ENCODE peak calls at places on chromosomes 16 and 17, in four cellular contexts. O, Y, L and D are unnamed samples.
A peak's percentile ranks its signal among the peaks of the same experiment; 100 is the strongest.

GRCh38 chr17:65064452-65065019 is 8.0 kb upstream of the GNA13 start:
- DNase-seq in O (no peak), Y (peak; percentile 88), L (no peak), D (no peak)

GRCh38 chr17:75843577-75844529 is at the start of gene UNC13D:
- DNase-seq in O (peak; percentile 81), Y (peak; percentile 76), L (no peak), D (no peak)

GRCh38 chr16:49698931-49699715 is 156.8 kb downstream of the ZNF423 start:
- DNase-seq in O (no peak), Y (no peak), L (no peak), D (no peak)

GRCh38 chr17:47605006-47605405 is 44.7 kb upstream of the KPNB1 start:
- DNase-seq in O (no peak), Y (no peak), L (no peak), D (no peak)

GRCh38 chr17:55741353-55741700 is 9.5 kb upstream of the PCTP start:
- DNase-seq in O (no peak), Y (no peak), L (no peak), D (no peak)

GRCh38 chr17:71068351-71068750 is 899.0 kb downstream of the KCNJ2 start:
- DNase-seq in O (no peak), Y (no peak), L (no peak), D (no peak)

GRCh38 chr16:52671560-52671959 is 124.6 kb upstream of the TOX3 start:
- DNase-seq in O (no peak), Y (no peak), L (no peak), D (no peak)

GRCh38 chr16:81575834-81576233 is 131.2 kb downstream of the CMIP start:
- DNase-seq in O (no peak), Y (no peak), L (no peak), D (no peak)

GRCh38 chr17:58783380-58783779 is 27.7 kb downstream of the PPM1E start:
- DNase-seq in O (no peak), Y (no peak), L (no peak), D (no peak)

GRCh38 chr16:1993731-1994131 is 4.0 kb downstream of the SYNGR3 start:
- DNase-seq in O (no peak), Y (peak; percentile 79), L (no peak), D (no peak)

GRCh38 chr16:20740007-20740883 is 1.4 kb downstream of the THUMPD1 start:
- DNase-seq in O (no peak), Y (peak; percentile 19), L (no peak), D (no peak)

GRCh38 chr17:74759941-74760340 is 11.5 kb downstream of the NHERF1 start:
- DNase-seq in O (no peak), Y (no peak), L (no peak), D (no peak)

GRCh38 chr16:75580-76501 is 2.2 kb upstream of the MPG start:
- DNase-seq in O (peak; percentile 65), Y (peak; percentile 82), L (no peak), D (no peak)

GRCh38 chr16:2326191-2326590 is 14.3 kb downstream of the ABCA3 start:
- DNase-seq in O (no peak), Y (no peak), L (no peak), D (no peak)

GRCh38 chr17:13592427-13592826 is 9.3 kb downstream of the HS3ST3A1 start:
- DNase-seq in O (no peak), Y (no peak), L (no peak), D (no peak)

GRCh38 chr16:57004387-57005250 is 15.3 kb downstream of the NLRC5 start:
- DNase-seq in O (no peak), Y (peak; percentile 54), L (no peak), D (no peak)

GRCh38 chr16:2952679-2953078 is 11.4 kb upstream of the KREMEN2 start:
- DNase-seq in O (no peak), Y (no peak), L (no peak), D (no peak)

GRCh38 chr16:7140899-7141298 is 191.7 kb upstream of the RBFOX1 start:
- DNase-seq in O (no peak), Y (no peak), L (no peak), D (peak; percentile 41)

GRCh38 chr16:78505544-78506371 is 406.3 kb downstream of the WWOX start:
- DNase-seq in O (no peak), Y (peak; percentile 80), L (no peak), D (no peak)

GRCh38 chr17:83042522-83043158 is 36.8 kb upstream of the METRNL start:
- DNase-seq in O (no peak), Y (no peak), L (no peak), D (no peak)

GRCh38 chr16:27929818-27930217 is 133.7 kb downstream of the GSG1L start:
- DNase-seq in O (no peak), Y (no peak), L (no peak), D (no peak)

GRCh38 chr16:17414421-17414820 is 56.3 kb downstream of the XYLT1 start:
- DNase-seq in O (no peak), Y (no peak), L (no peak), D (no peak)

GRCh38 chr16:30659507-30660423 is 1.5 kb downstream of the FBRS start:
- DNase-seq in O (peak; percentile 66), Y (no peak), L (no peak), D (no peak)

GRCh38 chr16:79287424-79287917 is 313.1 kb downstream of the MAF start:
- DNase-seq in O (no peak), Y (no peak), L (no peak), D (no peak)

GRCh38 chr17:82767041-82767754 is 15.3 kb downstream of the TBCD start:
- DNase-seq in O (peak; percentile 44), Y (peak; percentile 49), L (no peak), D (no peak)

GRCh38 chr17:41907185-41907556 is 11.6 kb downstream of the ACLY start:
- DNase-seq in O (no peak), Y (no peak), L (no peak), D (no peak)

GRCh38 chr17:35991075-35991474 is 4.5 kb upstream of the CCL14 start:
- DNase-seq in O (no peak), Y (peak; percentile 71), L (no peak), D (no peak)

GRCh38 chr17:35244345-35245195 is 1.7 kb downstream of the SLFN5 start:
- DNase-seq in O (peak; percentile 18), Y (peak; percentile 6), L (peak; percentile 33), D (peak; percentile 42)

GRCh38 chr16:27273670-27274522 is 5.3 kb upstream of the NSMCE1 start:
- DNase-seq in O (no peak), Y (peak; percentile 100), L (peak; percentile 97), D (no peak)

GRCh38 chr17:48060249-48060648 is 12.1 kb downstream of the NFE2L1 start:
- DNase-seq in O (peak; percentile 17), Y (no peak), L (no peak), D (no peak)

GRCh38 chr16:74659041-74659440 is 7.6 kb downstream of the RFWD3 start:
- DNase-seq in O (no peak), Y (no peak), L (no peak), D (no peak)

GRCh38 chr16:56354746-56355145 is 70.6 kb downstream of the AMFR start:
- DNase-seq in O (no peak), Y (no peak), L (no peak), D (no peak)

GRCh38 chr16:63890072-63890471 is 1231.8 kb downstream of the CDH11 start:
- DNase-seq in O (no peak), Y (no peak), L (no peak), D (no peak)

GRCh38 chr17:77437747-77438146 is 297.0 kb downstream of the SEC14L1 start:
- DNase-seq in O (no peak), Y (no peak), L (no peak), D (no peak)

GRCh38 chr17:48068491-48068961 is 20.4 kb downstream of the NFE2L1 start:
- DNase-seq in O (peak; percentile 50), Y (peak; percentile 41), L (no peak), D (no peak)

GRCh38 chr16:14609716-14610115 is 20.3 kb downstream of the PARN start:
- DNase-seq in O (no peak), Y (no peak), L (no peak), D (no peak)

GRCh38 chr17:3773511-3773910 is 27.5 kb downstream of the ITGAE start:
- DNase-seq in O (no peak), Y (no peak), L (no peak), D (no peak)

GRCh38 chr16:89525146-89525913 is 17.1 kb downstream of the SPG7 start:
- DNase-seq in O (no peak), Y (no peak), L (no peak), D (no peak)

GRCh38 chr16:66972983-66973382 is 11.9 kb downstream of the CES3 start:
- DNase-seq in O (no peak), Y (no peak), L (no peak), D (no peak)

GRCh38 chr17:55391244-55391757 is 30.3 kb downstream of the MMD start:
- DNase-seq in O (no peak), Y (no peak), L (no peak), D (no peak)

GRCh38 chr17:81567191-81567590 is 15.0 kb upstream of the FAAP100 start:
- DNase-seq in O (no peak), Y (no peak), L (no peak), D (no peak)
- H3K4me3 ChIP-seq in O (no peak overlapping the region), Y (no peak overlapping the region), L (peak overlapping the region; percentile 23), D (peak overlapping the region; percentile 17)

GRCh38 chr16:68737046-68737729 is at the start of gene CDH1:
- DNase-seq in O (no peak), Y (no peak), L (peak; percentile 73), D (no peak)

GRCh38 chr16:68733570-68733969 is 3.5 kb upstream of the CDH1 start:
- DNase-seq in O (no peak), Y (no peak), L (no peak), D (no peak)

GRCh38 chr16:68737730-68738590 is 868 bp downstream of the CDH1 start:
- DNase-seq in O (no peak), Y (no peak), L (no peak), D (no peak)

GRCh38 chr16:68734782-68735181 is 2.3 kb upstream of the CDH1 start:
- DNase-seq in O (no peak), Y (no peak), L (no peak), D (no peak)

GRCh38 chr16:68736561-68736960 is 531 bp upstream of the CDH1 start:
- DNase-seq in O (no peak), Y (no peak), L (no peak), D (no peak)
- H3K27ac ChIP-seq in O (no peak overlapping the region), Y (no peak overlapping the region), L (no peak overlapping the region), D (no peak overlapping the region)

GRCh38 chr17:50102164-50102991 is 7.2 kb downstream of the PDK2 start:
- DNase-seq in O (no peak), Y (peak; percentile 92), L (no peak), D (no peak)
- TF ChIP-seq TCF7L2 in O (no peak), Y (no peak), L (no peak), D (no peak)

GRCh38 chr16:87060026-87060986 is 256.9 kb downstream of the C16orf95 start:
- DNase-seq in O (no peak), Y (no peak), L (no peak), D (no peak)

GRCh38 chr16:87061521-87061920 is 255.7 kb downstream of the C16orf95 start:
- DNase-seq in O (no peak), Y (no peak), L (no peak), D (no peak)

GRCh38 chr16:87063543-87063942 is 253.6 kb downstream of the C16orf95 start:
- DNase-seq in O (no peak), Y (no peak), L (no peak), D (no peak)

GRCh38 chr16:87064731-87065720 is 252.2 kb downstream of the C16orf95 start:
- DNase-seq in O (no peak), Y (no peak), L (no peak), D (no peak)

GRCh38 chr16:87062569-87063442 is 254.4 kb downstream of the C16orf95 start:
- DNase-seq in O (peak; percentile 95), Y (peak; percentile 49), L (peak; percentile 62), D (peak; percentile 30)
- H3K4me3 ChIP-seq in O (no peak overlapping the region), Y (no peak overlapping the region), L (peak overlapping the region; percentile 35), D (peak overlapping the region; percentile 27)